ENCODE peak calls at places on chromosome 13, in ten cellular contexts. One of them, this sample, is unnamed.

GRCh38 chr13:32408296-32408998 is 19.5 kb downstream of the N4BP2L1 start:
- DNase-seq in WTC11: no peak
- DNase-seq in activated naive CD8-positive, alpha-beta T cell treated with anti-CD3 and anti-CD28 coated beads, Interleukin-2, amount 50 U/mL, for 24 hours: no peak
- DNase-seq in T-helper 1 cell: no peak
- DNase-seq in activated CD4-positive, CD25-positive, alpha-beta regulatory T cell treated with anti-CD3 and anti-CD28 coated beads, Interleukin-2, amount 50 U/mL, for 16 hours: no peak
- DNase-seq in thoracic aorta: no peak
- DNase-seq in stimulated activated CD4-positive, alpha-beta T cell treated with anti-CD3 and anti-CD28 coated beads, Interleukin-1b, Interleukin-23, amount 100 ng/mL, for 24 hours: no peak
- DNase-seq in effector CD4-positive, alpha-beta T cell: no peak
- DNase-seq in iPS-NIHi11: no peak
- DNase-seq in kidney: no peak
- DNase-seq in this sample: no peak

GRCh38 chr13:47549219-47549752 is 451.8 kb downstream of the SUCLA2 start:
- DNase-seq in thoracic aorta: no peak
- DNase-seq in activated CD4-positive, CD25-positive, alpha-beta regulatory T cell treated with anti-CD3 and anti-CD28 coated beads, Interleukin-2, amount 50 U/mL, for 16 hours: no peak
- DNase-seq in WTC11: no peak
- DNase-seq in kidney: no peak
- DNase-seq in T-helper 1 cell: no peak
- DNase-seq in stimulated activated CD4-positive, alpha-beta T cell treated with anti-CD3 and anti-CD28 coated beads, Interleukin-1b, Interleukin-23, amount 100 ng/mL, for 24 hours: no peak
- DNase-seq in effector CD4-positive, alpha-beta T cell: no peak
- DNase-seq in iPS-NIHi11: no peak
- DNase-seq in activated naive CD8-positive, alpha-beta T cell treated with anti-CD3 and anti-CD28 coated beads, Interleukin-2, amount 50 U/mL, for 24 hours: no peak
- DNase-seq in this sample: no peak

GRCh38 chr13:29483211-29483610 is 112.3 kb downstream of the SLC7A1 start:
- DNase-seq in activated naive CD8-positive, alpha-beta T cell treated with anti-CD3 and anti-CD28 coated beads, Interleukin-2, amount 50 U/mL, for 24 hours: no peak
- DNase-seq in kidney: peak; percentile 90
- DNase-seq in T-helper 1 cell: no peak
- DNase-seq in activated CD4-positive, CD25-positive, alpha-beta regulatory T cell treated with anti-CD3 and anti-CD28 coated beads, Interleukin-2, amount 50 U/mL, for 16 hours: no peak
- DNase-seq in WTC11: no peak
- DNase-seq in stimulated activated CD4-positive, alpha-beta T cell treated with anti-CD3 and anti-CD28 coated beads, Interleukin-1b, Interleukin-23, amount 100 ng/mL, for 24 hours: no peak
- DNase-seq in effector CD4-positive, alpha-beta T cell: no peak
- DNase-seq in iPS-NIHi11: no peak
- DNase-seq in thoracic aorta: no peak
- DNase-seq in this sample: no peak

GRCh38 chr13:112072531-112073244 is 5.7 kb downstream of the SOX1 start:
- DNase-seq in T-helper 1 cell: no peak
- DNase-seq in effector CD4-positive, alpha-beta T cell: no peak
- DNase-seq in stimulated activated CD4-positive, alpha-beta T cell treated with anti-CD3 and anti-CD28 coated beads, Interleukin-1b, Interleukin-23, amount 100 ng/mL, for 24 hours: no peak
- DNase-seq in iPS-NIHi11: peak; percentile 71
- DNase-seq in activated naive CD8-positive, alpha-beta T cell treated with anti-CD3 and anti-CD28 coated beads, Interleukin-2, amount 50 U/mL, for 24 hours: no peak
- DNase-seq in WTC11: peak; percentile 83
- DNase-seq in thoracic aorta: no peak
- DNase-seq in kidney: no peak
- DNase-seq in activated CD4-positive, CD25-positive, alpha-beta regulatory T cell treated with anti-CD3 and anti-CD28 coated beads, Interleukin-2, amount 50 U/mL, for 16 hours: no peak
- DNase-seq in this sample: no peak

GRCh38 chr13:51585234-51585672 is 991 bp downstream of the WDFY2 start:
- DNase-seq in stimulated activated CD4-positive, alpha-beta T cell treated with anti-CD3 and anti-CD28 coated beads, Interleukin-1b, Interleukin-23, amount 100 ng/mL, for 24 hours: no peak
- DNase-seq in kidney: no peak
- DNase-seq in thoracic aorta: no peak
- DNase-seq in WTC11: no peak
- DNase-seq in activated CD4-positive, CD25-positive, alpha-beta regulatory T cell treated with anti-CD3 and anti-CD28 coated beads, Interleukin-2, amount 50 U/mL, for 16 hours: no peak
- DNase-seq in iPS-NIHi11: no peak
- DNase-seq in effector CD4-positive, alpha-beta T cell: no peak
- DNase-seq in activated naive CD8-positive, alpha-beta T cell treated with anti-CD3 and anti-CD28 coated beads, Interleukin-2, amount 50 U/mL, for 24 hours: no peak
- DNase-seq in T-helper 1 cell: no peak
- DNase-seq in this sample: no peak

GRCh38 chr13:77370888-77371287 is 44.0 kb upstream of the MYCBP2 start:
- DNase-seq in activated CD4-positive, CD25-positive, alpha-beta regulatory T cell treated with anti-CD3 and anti-CD28 coated beads, Interleukin-2, amount 50 U/mL, for 16 hours: no peak
- DNase-seq in thoracic aorta: no peak
- DNase-seq in activated naive CD8-positive, alpha-beta T cell treated with anti-CD3 and anti-CD28 coated beads, Interleukin-2, amount 50 U/mL, for 24 hours: no peak
- DNase-seq in iPS-NIHi11: no peak
- DNase-seq in T-helper 1 cell: no peak
- DNase-seq in kidney: no peak
- DNase-seq in effector CD4-positive, alpha-beta T cell: no peak
- DNase-seq in stimulated activated CD4-positive, alpha-beta T cell treated with anti-CD3 and anti-CD28 coated beads, Interleukin-1b, Interleukin-23, amount 100 ng/mL, for 24 hours: no peak
- DNase-seq in WTC11: no peak
- DNase-seq in this sample: no peak

GRCh38 chr13:96089749-96090239 is at the start of gene HS6ST3:
- DNase-seq in activated CD4-positive, CD25-positive, alpha-beta regulatory T cell treated with anti-CD3 and anti-CD28 coated beads, Interleukin-2, amount 50 U/mL, for 16 hours: no peak
- DNase-seq in WTC11: peak; percentile 75
- DNase-seq in activated naive CD8-positive, alpha-beta T cell treated with anti-CD3 and anti-CD28 coated beads, Interleukin-2, amount 50 U/mL, for 24 hours: no peak
- DNase-seq in effector CD4-positive, alpha-beta T cell: no peak
- DNase-seq in T-helper 1 cell: no peak
- DNase-seq in thoracic aorta: no peak
- DNase-seq in iPS-NIHi11: peak; percentile 81
- DNase-seq in kidney: peak; percentile 65
- DNase-seq in stimulated activated CD4-positive, alpha-beta T cell treated with anti-CD3 and anti-CD28 coated beads, Interleukin-1b, Interleukin-23, amount 100 ng/mL, for 24 hours: no peak
- DNase-seq in this sample: no peak

GRCh38 chr13:33347866-33348265 is 62.3 kb upstream of the STARD13 start:
- DNase-seq in thoracic aorta: no peak
- DNase-seq in WTC11: no peak
- DNase-seq in activated CD4-positive, CD25-positive, alpha-beta regulatory T cell treated with anti-CD3 and anti-CD28 coated beads, Interleukin-2, amount 50 U/mL, for 16 hours: no peak
- DNase-seq in kidney: no peak
- DNase-seq in T-helper 1 cell: no peak
- DNase-seq in iPS-NIHi11: no peak
- DNase-seq in activated naive CD8-positive, alpha-beta T cell treated with anti-CD3 and anti-CD28 coated beads, Interleukin-2, amount 50 U/mL, for 24 hours: no peak
- DNase-seq in effector CD4-positive, alpha-beta T cell: no peak
- DNase-seq in stimulated activated CD4-positive, alpha-beta T cell treated with anti-CD3 and anti-CD28 coated beads, Interleukin-1b, Interleukin-23, amount 100 ng/mL, for 24 hours: no peak
- DNase-seq in this sample: no peak

GRCh38 chr13:77305276-77305675 is 21.6 kb downstream of the MYCBP2 start:
- DNase-seq in stimulated activated CD4-positive, alpha-beta T cell treated with anti-CD3 and anti-CD28 coated beads, Interleukin-1b, Interleukin-23, amount 100 ng/mL, for 24 hours: no peak
- DNase-seq in activated CD4-positive, CD25-positive, alpha-beta regulatory T cell treated with anti-CD3 and anti-CD28 coated beads, Interleukin-2, amount 50 U/mL, for 16 hours: no peak
- DNase-seq in activated naive CD8-positive, alpha-beta T cell treated with anti-CD3 and anti-CD28 coated beads, Interleukin-2, amount 50 U/mL, for 24 hours: no peak
- DNase-seq in WTC11: no peak
- DNase-seq in iPS-NIHi11: no peak
- DNase-seq in kidney: no peak
- DNase-seq in thoracic aorta: no peak
- DNase-seq in T-helper 1 cell: no peak
- DNase-seq in effector CD4-positive, alpha-beta T cell: no peak
- DNase-seq in this sample: no peak

GRCh38 chr13:31236211-31236786 is 36.5 kb downstream of the B3GLCT start:
- DNase-seq in T-helper 1 cell: no peak
- DNase-seq in activated naive CD8-positive, alpha-beta T cell treated with anti-CD3 and anti-CD28 coated beads, Interleukin-2, amount 50 U/mL, for 24 hours: no peak
- DNase-seq in kidney: no peak
- DNase-seq in WTC11: no peak
- DNase-seq in iPS-NIHi11: peak; percentile 46
- DNase-seq in activated CD4-positive, CD25-positive, alpha-beta regulatory T cell treated with anti-CD3 and anti-CD28 coated beads, Interleukin-2, amount 50 U/mL, for 16 hours: no peak
- DNase-seq in thoracic aorta: no peak
- DNase-seq in effector CD4-positive, alpha-beta T cell: no peak
- DNase-seq in stimulated activated CD4-positive, alpha-beta T cell treated with anti-CD3 and anti-CD28 coated beads, Interleukin-1b, Interleukin-23, amount 100 ng/mL, for 24 hours: no peak
- DNase-seq in this sample: no peak

GRCh38 chr13:52599853-52600603 is 42.2 kb upstream of the HNRNPA1L2 start:
- DNase-seq in kidney: peak; percentile 74
- DNase-seq in stimulated activated CD4-positive, alpha-beta T cell treated with anti-CD3 and anti-CD28 coated beads, Interleukin-1b, Interleukin-23, amount 100 ng/mL, for 24 hours: no peak
- DNase-seq in activated CD4-positive, CD25-positive, alpha-beta regulatory T cell treated with anti-CD3 and anti-CD28 coated beads, Interleukin-2, amount 50 U/mL, for 16 hours: no peak
- DNase-seq in activated naive CD8-positive, alpha-beta T cell treated with anti-CD3 and anti-CD28 coated beads, Interleukin-2, amount 50 U/mL, for 24 hours: peak; percentile 13
- DNase-seq in T-helper 1 cell: no peak
- DNase-seq in effector CD4-positive, alpha-beta T cell: no peak
- DNase-seq in iPS-NIHi11: peak; percentile 83
- DNase-seq in WTC11: peak; percentile 69
- DNase-seq in thoracic aorta: no peak
- DNase-seq in this sample: no peak

GRCh38 chr13:86653009-86653408 is 853.8 kb upstream of the SLITRK6 start:
- DNase-seq in activated naive CD8-positive, alpha-beta T cell treated with anti-CD3 and anti-CD28 coated beads, Interleukin-2, amount 50 U/mL, for 24 hours: no peak
- DNase-seq in thoracic aorta: no peak
- DNase-seq in iPS-NIHi11: no peak
- DNase-seq in WTC11: no peak
- DNase-seq in activated CD4-positive, CD25-positive, alpha-beta regulatory T cell treated with anti-CD3 and anti-CD28 coated beads, Interleukin-2, amount 50 U/mL, for 16 hours: no peak
- DNase-seq in T-helper 1 cell: no peak
- DNase-seq in kidney: no peak
- DNase-seq in stimulated activated CD4-positive, alpha-beta T cell treated with anti-CD3 and anti-CD28 coated beads, Interleukin-1b, Interleukin-23, amount 100 ng/mL, for 24 hours: no peak
- DNase-seq in effector CD4-positive, alpha-beta T cell: no peak
- DNase-seq in this sample: no peak

GRCh38 chr13:24050292-24050711 is 110.2 kb upstream of the SPATA13 start:
- DNase-seq in stimulated activated CD4-positive, alpha-beta T cell treated with anti-CD3 and anti-CD28 coated beads, Interleukin-1b, Interleukin-23, amount 100 ng/mL, for 24 hours: no peak
- DNase-seq in iPS-NIHi11: no peak
- DNase-seq in activated naive CD8-positive, alpha-beta T cell treated with anti-CD3 and anti-CD28 coated beads, Interleukin-2, amount 50 U/mL, for 24 hours: no peak
- DNase-seq in thoracic aorta: no peak
- DNase-seq in WTC11: no peak
- DNase-seq in effector CD4-positive, alpha-beta T cell: no peak
- DNase-seq in kidney: peak; percentile 84
- DNase-seq in activated CD4-positive, CD25-positive, alpha-beta regulatory T cell treated with anti-CD3 and anti-CD28 coated beads, Interleukin-2, amount 50 U/mL, for 16 hours: no peak
- DNase-seq in T-helper 1 cell: no peak
- DNase-seq in this sample: no peak

GRCh38 chr13:40275636-40276035 is 390.8 kb downstream of the FOXO1 start:
- DNase-seq in stimulated activated CD4-positive, alpha-beta T cell treated with anti-CD3 and anti-CD28 coated beads, Interleukin-1b, Interleukin-23, amount 100 ng/mL, for 24 hours: no peak
- DNase-seq in kidney: no peak
- DNase-seq in activated CD4-positive, CD25-positive, alpha-beta regulatory T cell treated with anti-CD3 and anti-CD28 coated beads, Interleukin-2, amount 50 U/mL, for 16 hours: no peak
- DNase-seq in iPS-NIHi11: no peak
- DNase-seq in T-helper 1 cell: no peak
- DNase-seq in WTC11: no peak
- DNase-seq in thoracic aorta: no peak
- DNase-seq in effector CD4-positive, alpha-beta T cell: no peak
- DNase-seq in activated naive CD8-positive, alpha-beta T cell treated with anti-CD3 and anti-CD28 coated beads, Interleukin-2, amount 50 U/mL, for 24 hours: no peak
- DNase-seq in this sample: no peak

GRCh38 chr13:46341112-46341711 is 45.8 kb downstream of the RUBCNL start:
- DNase-seq in effector CD4-positive, alpha-beta T cell: no peak
- DNase-seq in stimulated activated CD4-positive, alpha-beta T cell treated with anti-CD3 and anti-CD28 coated beads, Interleukin-1b, Interleukin-23, amount 100 ng/mL, for 24 hours: no peak
- DNase-seq in iPS-NIHi11: no peak
- DNase-seq in T-helper 1 cell: no peak
- DNase-seq in thoracic aorta: no peak
- DNase-seq in activated naive CD8-positive, alpha-beta T cell treated with anti-CD3 and anti-CD28 coated beads, Interleukin-2, amount 50 U/mL, for 24 hours: peak; percentile 35
- DNase-seq in WTC11: no peak
- DNase-seq in kidney: no peak
- DNase-seq in activated CD4-positive, CD25-positive, alpha-beta regulatory T cell treated with anti-CD3 and anti-CD28 coated beads, Interleukin-2, amount 50 U/mL, for 16 hours: no peak
- DNase-seq in this sample: no peak

This sample was measured in effector memory CD4-positive, alpha-beta T cell.